ENCODE peak calls at places on chromosomes 3 and 15, in ten cellular contexts. J is astrocyte, R is HCT116, I is right lobe of liver, C is pancreas, F is adrenal gland, W is fibroblast of lung, Y is tibial nerve, B is endothelial cell of umbilical vein, U is ovary. V is an unnamed sample. For H3K4me1 and H3K36me3, the result is how much of the 10 kb centered on the place peaks cover.

GRCh38 chr3:149702691-149703426 is 45.0 kb upstream of the WWTR1 start:
- DNase-seq in I (no peak), C (no peak), F (no peak), W (peak), B (no peak), U (no peak), Y (peak), J (peak), R (no peak), V (no peak)

GRCh38 chr3:27253831-27254230 is 115.4 kb downstream of the NEK10 start:
- DNase-seq in I (peak), J (peak), R (peak), U (no peak), B (peak), F (peak), C (peak), W (peak), Y (peak), V (peak)

GRCh38 chr15:28022181-28022580 is 76.9 kb downstream of the OCA2 start:
- DNase-seq in Y (no peak), C (no peak), B (no peak), I (no peak), R (no peak), F (no peak), W (no peak), J (no peak), U (no peak), V (no peak)

GRCh38 chr3:22245122-22245521 is 494.1 kb upstream of the ZNF385D start:
- DNase-seq in R (no peak), J (peak), U (no peak), C (no peak), Y (peak), B (no peak), W (peak), I (no peak), F (no peak), V (no peak)

GRCh38 chr15:39511000-39511914 is 69.6 kb upstream of the THBS1 start:
- DNase-seq in F (peak), C (no peak), W (peak), Y (no peak), J (peak), B (peak), R (peak), U (peak), I (no peak), V (no peak)

GRCh38 chr3:27880969-27881892 is 159.1 kb upstream of the EOMES start:
- DNase-seq in F (no peak), C (no peak), J (no peak), W (no peak), R (no peak), B (no peak), U (no peak), I (no peak), Y (no peak), V (no peak)

GRCh38 chr3:18114894-18115293 is 310.2 kb downstream of the SATB1 start:
- DNase-seq in I (no peak), Y (no peak), J (no peak), R (no peak), W (no peak), U (no peak), B (no peak), C (no peak), F (no peak), V (no peak)

GRCh38 chr3:112132975-112133448 is at the start of gene GCSAM:
- DNase-seq in R (no peak), Y (peak), J (no peak), F (peak), U (no peak), I (no peak), B (no peak), C (no peak), W (no peak), V (no peak)

GRCh38 chr3:58038675-58039302 is 30.6 kb downstream of the FLNB start:
- DNase-seq in Y (no peak), J (no peak), I (no peak), C (no peak), U (no peak), W (peak), R (no peak), B (no peak), F (no peak), V (no peak)

GRCh38 chr3:195133462-195133861 is 137.5 kb downstream of the XXYLT1 start:
- DNase-seq in I (no peak), F (no peak), B (no peak), Y (no peak), C (no peak), W (peak), J (peak), U (no peak), R (no peak), V (no peak)

GRCh38 chr3:138032567-138032966 is 22.6 kb downstream of the CLDN18 start:
- DNase-seq in J (no peak), I (no peak), F (no peak), W (no peak), R (no peak), B (no peak), C (no peak), Y (no peak), U (no peak), V (no peak)

GRCh38 chr3:140053011-140053702 is 118.2 kb downstream of the CLSTN2 start:
- DNase-seq in F (no peak), Y (no peak), U (no peak), W (no peak), I (no peak), R (no peak), C (no peak), J (no peak), B (no peak), V (peak)

GRCh38 chr3:99620077-99620476 is 18.3 kb upstream of the COL8A1 start:
- DNase-seq in B (no peak), C (no peak), R (no peak), J (no peak), I (no peak), Y (no peak), W (no peak), F (no peak), U (no peak), V (no peak)

GRCh38 chr3:15361494-15362214 is 29.3 kb upstream of the SH3BP5 start:
- DNase-seq in R (no peak), J (peak), C (no peak), I (no peak), W (peak), Y (peak), U (no peak), F (no peak), B (no peak), V (no peak)

GRCh38 chr3:45367451-45367850 is 20.9 kb upstream of the LARS2 start:
- DNase-seq in J (peak), R (peak), Y (no peak), B (no peak), W (peak), F (no peak), U (no peak), I (no peak), C (no peak), V (no peak)

GRCh38 chr3:140703496-140703895 is 25.6 kb downstream of the TRIM42 start:
- DNase-seq in W (no peak), Y (no peak), B (no peak), F (no peak), J (no peak), C (no peak), U (no peak), I (no peak), R (no peak), V (no peak)

GRCh38 chr3:64184621-64185020 is 40.6 kb downstream of the PRICKLE2 start:
- DNase-seq in Y (no peak), F (peak), C (no peak), R (no peak), I (no peak), U (no peak), B (no peak), J (peak), W (peak), V (no peak)

GRCh38 chr3:106341090-106341489 is 472.3 kb upstream of the CBLB start:
- DNase-seq in R (no peak), F (no peak), I (no peak), C (no peak), Y (no peak), U (no peak), B (no peak), J (no peak), W (no peak), V (no peak)

GRCh38 chr3:5650303-5650702 is 462.8 kb downstream of the EDEM1 start:
- DNase-seq in U (no peak), W (no peak), I (no peak), B (no peak), F (no peak), Y (no peak), R (no peak), C (no peak), J (no peak), V (no peak)

GRCh38 chr15:77546050-77546501 is 86.6 kb downstream of the LINGO1 start:
- DNase-seq in U (no peak), I (no peak), B (peak), C (no peak), W (peak), F (peak), Y (no peak), R (no peak), J (peak), V (no peak)

GRCh38 chr3:124764746-124765145 is 34.5 kb downstream of the UMPS start:
- DNase-seq in I (no peak), C (no peak), R (no peak), W (no peak), B (no peak), U (no peak), F (no peak), Y (no peak), J (no peak), V (no peak)

GRCh38 chr3:170751083-170751893 is 118.7 kb downstream of the RPL22L1 start:
- DNase-seq in F (peak), I (no peak), Y (peak), W (peak), U (peak), R (peak), B (peak), C (peak), J (peak), V (no peak)

GRCh38 chr3:157443873-157444770 is 7.5 kb downstream of the PTX3 start:
- DNase-seq in W (no peak), R (no peak), C (no peak), B (no peak), U (no peak), I (no peak), Y (no peak), F (no peak), J (no peak), V (no peak)

DNA sequence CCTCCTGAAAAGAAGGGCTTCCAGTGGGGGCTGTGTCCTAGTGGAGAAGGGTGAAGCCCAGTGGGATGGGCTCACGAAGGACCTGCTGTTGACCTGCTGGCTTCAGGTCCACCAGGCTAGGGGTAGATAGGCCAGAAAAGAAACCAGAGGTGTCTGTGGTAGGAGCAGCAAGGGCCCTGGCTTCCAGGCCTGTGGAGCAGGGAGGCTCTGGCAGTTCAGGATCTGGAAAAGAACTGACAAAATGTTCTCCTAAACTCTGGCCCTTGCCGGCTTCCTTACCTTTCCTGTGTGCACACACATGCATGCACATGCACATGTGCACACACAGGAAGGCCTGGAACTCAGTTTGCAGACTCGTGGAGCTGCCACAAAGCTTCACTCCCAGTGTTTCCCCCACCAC is 49.7 kb downstream of the ABHD2 start:
- DNase-seq in C (no peak), R (no peak), J (no peak), F (no peak), B (no peak), W (no peak), Y (no peak), I (peak), U (no peak), V (no peak)
- H3K4me1 ChIP-seq in C (under half), R (under half), J (under half), F (half or more), B (under half), W (under half), Y (under half), I (half or more), U (under half), V (under half)

GRCh38 chr15:31442203-31443090 is 115.8 kb downstream of the KLF13 start:
- DNase-seq in I (no peak), B (no peak), J (peak), F (no peak), Y (no peak), R (no peak), U (no peak), C (no peak), W (peak), V (peak)
- TF ChIP-seq CTCF in I (no peak), B (no peak), J (peak), F (no peak), Y (no peak), R (peak), U (no peak), C (no peak), W (peak), V (no peak)

DNA sequence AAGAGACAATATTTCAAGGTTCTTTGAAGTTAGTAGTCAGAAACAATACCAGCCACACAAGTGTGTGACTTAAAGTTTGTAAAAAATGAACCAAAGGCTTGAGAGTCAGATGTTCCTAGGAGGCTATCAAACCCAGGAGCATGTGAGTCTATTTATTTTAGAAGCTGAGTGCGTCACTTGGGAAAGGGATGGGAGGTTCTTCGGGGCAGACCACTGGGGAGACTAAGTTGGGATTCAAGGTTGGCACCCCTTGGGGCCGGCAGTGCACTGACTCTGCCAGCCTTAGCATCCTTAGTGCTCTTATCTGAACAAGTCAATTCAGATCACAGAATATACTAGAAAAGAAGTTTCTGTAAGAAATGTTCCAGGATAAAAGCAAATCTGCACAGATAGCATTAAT is 50.1 kb upstream of the POLR2M start:
- DNase-seq in Y (no peak), J (no peak), I (no peak), U (no peak), W (no peak), B (no peak), F (no peak), C (no peak), R (no peak), V (no peak)
- H3K36me3 ChIP-seq in Y (under half), J (under half), I (under half), U (under half), W (under half), B (under half), F (under half), C (under half), R (under half), V (under half)

DNA sequence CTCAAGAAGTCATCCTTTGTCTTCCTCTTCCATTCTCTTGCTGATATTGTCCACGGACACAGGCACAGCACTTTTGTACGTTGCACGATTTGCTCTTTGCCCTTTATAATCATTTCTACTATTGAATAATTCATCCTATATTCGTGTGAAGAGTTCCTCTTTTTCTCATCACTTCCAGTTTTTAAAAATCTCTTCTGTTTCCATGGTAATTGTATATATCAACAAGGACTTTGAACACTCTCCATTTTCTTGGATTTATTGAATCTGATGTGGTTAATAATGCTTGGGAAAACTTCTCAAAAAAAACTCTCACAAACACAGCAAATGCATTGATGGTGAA is 40.9 kb upstream of the CD47 start:
- DNase-seq in C (no peak), U (no peak), B (no peak), I (no peak), F (no peak), R (no peak), J (no peak), W (no peak), Y (no peak), V (no peak)
- H3K4me1 ChIP-seq in C (under half), U (under half), B (under half), I (under half), F (under half), R (under half), J (under half), W (under half), Y (under half), V (under half)

GRCh38 chr15:74958908-74959642 is 2.5 kb upstream of the RPP25 start:
- DNase-seq in R (no peak), J (no peak), W (no peak), I (no peak), U (peak), B (no peak), F (no peak), C (peak), Y (no peak), V (no peak)

GRCh38 chr15:74957301-74958035 is 896 bp upstream of the RPP25 start:
- DNase-seq in B (no peak), R (no peak), Y (no peak), J (no peak), W (no peak), U (no peak), C (no peak), I (no peak), F (no peak), V (no peak)

GRCh38 chr15:74959643-74959939 is 3.0 kb upstream of the RPP25 start:
- DNase-seq in Y (no peak), C (no peak), B (no peak), F (no peak), J (no peak), I (no peak), W (no peak), U (no peak), R (no peak), V (no peak)

GRCh38 chr15:74956648-74957300 is at the start of gene RPP25:
- DNase-seq in I (peak), J (peak), U (peak), B (peak), W (peak), Y (peak), R (peak), F (peak), C (peak), V (peak)

GRCh38 chr15:74958320-74958907 is 1.8 kb upstream of the RPP25 start:
- DNase-seq in Y (peak), U (peak), B (no peak), W (no peak), J (no peak), I (peak), C (peak), F (peak), R (no peak), V (peak)
- TF ChIP-seq CTCF in Y (peak), U (peak), B (no peak), W (no peak), J (no peak), I (peak), C (peak), F (peak), R (peak), V (no peak)

GRCh38 chr3:78895528-78895927 is 872.3 kb downstream of the ROBO1 start:
- DNase-seq in W (peak), Y (no peak), I (no peak), R (no peak), J (peak), B (no peak), C (no peak), U (no peak), F (no peak), V (no peak)

GRCh38 chr3:78893161-78893560 is 874.6 kb downstream of the ROBO1 start:
- DNase-seq in W (no peak), C (no peak), J (no peak), B (no peak), U (no peak), Y (no peak), R (no peak), F (no peak), I (no peak), V (no peak)

GRCh38 chr3:78899846-78900245 is 868.0 kb downstream of the ROBO1 start:
- DNase-seq in W (peak), F (no peak), U (no peak), C (no peak), Y (no peak), R (no peak), J (no peak), I (no peak), B (no peak), V (no peak)

GRCh38 chr3:78889345-78889744 is 878.5 kb downstream of the ROBO1 start:
- DNase-seq in Y (no peak), B (no peak), J (no peak), C (no peak), U (no peak), R (no peak), F (no peak), W (no peak), I (no peak), V (no peak)

GRCh38 chr3:78894787-78895186 is 873.0 kb downstream of the ROBO1 start:
- DNase-seq in Y (no peak), W (no peak), J (no peak), C (no peak), F (no peak), I (no peak), R (no peak), U (no peak), B (no peak), V (no peak)
- H3K36me3 ChIP-seq in Y (under half), W (under half), J (under half), C (under half), F (under half), I (under half), R (under half), U (under half), B (under half), V (under half)